ENCODE peak calls at places on chromosomes 6 and 20, in four cellular contexts. M is GM12878, J is K562, R is H1. F is an unnamed sample.

GRCh38 chr6:145929037-145929633 is 35.0 kb downstream of the SHPRH start:
- DNase-seq in M (no peak), J (peak; percentile 24), R (no peak), F (peak; percentile 49)

GRCh38 chr6:137001977-137002302 is 42.8 kb downstream of the IL20RA start:
- DNase-seq in M (no peak), J (no peak), R (no peak), F (no peak)

GRCh38 chr6:143621876-143622605 is 55.7 kb upstream of the PHACTR2 start:
- DNase-seq in M (no peak), J (no peak), R (no peak), F (no peak)

GRCh38 chr20:2285193-2285592 is 10.6 kb upstream of the TGM3 start:
- DNase-seq in M (no peak), J (no peak), R (no peak), F (no peak)

GRCh38 chr20:7366189-7366588 is 574.1 kb downstream of the HAO1 start:
- DNase-seq in M (no peak), J (no peak), R (no peak), F (no peak)

GRCh38 chr6:131244942-131245341 is 109.7 kb downstream of the AKAP7 start:
- DNase-seq in M (no peak), J (no peak), R (no peak), F (no peak)

GRCh38 chr6:110053395-110054240 is 75.5 kb downstream of the GPR6 start:
- DNase-seq in M (no peak), J (peak; percentile 29), R (no peak), F (peak; percentile 36)

GRCh38 chr6:111482236-111482958 is 621 bp downstream of the REV3L start:
- DNase-seq in M (no peak), J (peak; percentile 58), R (no peak), F (no peak)

GRCh38 chr6:49618257-49618656 is 18.4 kb downstream of the RHAG start:
- DNase-seq in M (no peak), J (no peak), R (no peak), F (no peak)

GRCh38 chr20:23147647-23147963 is 61.5 kb upstream of the CD93 start:
- DNase-seq in M (no peak), J (no peak), R (no peak), F (no peak)

DNA sequence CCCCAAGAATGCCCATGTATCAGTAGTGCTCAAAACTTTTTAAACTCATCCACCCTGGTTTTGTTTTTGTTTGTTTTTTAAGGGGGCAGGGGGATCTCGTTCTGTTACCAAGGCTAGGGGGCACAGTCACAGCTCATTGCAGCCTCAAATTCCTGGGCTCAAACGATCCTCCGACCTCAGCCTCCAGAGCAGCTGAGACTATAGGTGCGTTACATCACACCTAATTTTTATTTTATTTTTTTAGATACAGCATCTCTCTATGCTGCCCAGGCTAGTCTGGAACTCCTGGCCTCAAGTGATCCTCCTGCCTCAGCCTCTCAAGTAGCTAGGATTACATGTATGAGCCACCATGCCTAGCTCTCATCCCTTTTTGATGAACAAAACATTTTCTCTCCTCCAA is 11.2 kb downstream of the PHIP start:
- DNase-seq in M (no peak), J (no peak), R (no peak), F (no peak)
- H3K4me1 ChIP-seq in M (peaks cover 13% of the 10 kb centered on the region), J (no peaks in the 10 kb centered on the region), R (no peaks in the 10 kb centered on the region), F (no peaks in the 10 kb centered on the region)

GRCh38 chr6:43076928-43077809 is 1.1 kb downstream of the PTK7 start:
- DNase-seq in M (no peak), J (no peak), R (peak; percentile 82), F (peak; percentile 50)
- TF ChIP-seq BRCA1 in M (no peak), J (no peak), R (no peak), F (peak; percentile 53)

GRCh38 chr6:39614393-39614792 is 110.8 kb downstream of the KIF6 start:
- DNase-seq in M (no peak), J (no peak), R (no peak), F (no peak)
- TF ChIP-seq ZNF274 in M (no peak), J (no peak), R (no peak), F (no peak)

GRCh38 chr6:35489995-35490791 is 6.7 kb downstream of the TEAD3 start:
- DNase-seq in M (no peak), J (peak; percentile 89), R (no peak), F (no peak)

GRCh38 chr6:35487653-35488516 is 9.0 kb downstream of the TEAD3 start:
- DNase-seq in M (no peak), J (no peak), R (peak; percentile 53), F (no peak)

GRCh38 chr6:35488517-35488862 is 8.4 kb downstream of the TEAD3 start:
- DNase-seq in M (no peak), J (no peak), R (no peak), F (no peak)

GRCh38 chr6:35490821-35491557 is 5.9 kb downstream of the TEAD3 start:
- DNase-seq in M (no peak), J (no peak), R (no peak), F (no peak)

GRCh38 chr6:35489066-35489465 is 7.8 kb downstream of the TEAD3 start:
- DNase-seq in M (no peak), J (no peak), R (no peak), F (no peak)
- H3K4me1 ChIP-seq in M (peaks cover 4% of the 10 kb centered on the region), J (peaks cover 70% of the 10 kb centered on the region), R (peaks cover 85% of the 10 kb centered on the region), F (peaks cover 32% of the 10 kb centered on the region)